ENCODE peak calls at places on chromosomes 12 and 14, in six cellular contexts. S is K562, C is A549, R is stomach, H is sigmoid colon, E is transverse colon. X is an unnamed sample.

GRCh38 chr14:76786556-76786955 is 25.3 kb downstream of the VASH1 start:
- DNase-seq in S (no peak), C (no peak), R (no peak), H (no peak), E (no peak), X (peak)

GRCh38 chr12:105384220-105384619 is 53.7 kb downstream of the C12orf75 start:
- DNase-seq in S (no peak), C (no peak), R (no peak), H (no peak), E (no peak), X (no peak)

GRCh38 chr14:100772607-100773165 is 46.0 kb downstream of the DLK1 start:
- DNase-seq in S (no peak), C (no peak), R (no peak), H (peak), E (peak), X (no peak)

GRCh38 chr12:24803406-24804245 is 145.3 kb downstream of the BCAT1 start:
- DNase-seq in S (no peak), C (no peak), R (no peak), H (no peak), E (no peak), X (no peak)

GRCh38 chr14:102659797-102660196 is 67.3 kb downstream of the RCOR1 start:
- DNase-seq in S (no peak), C (no peak), R (no peak), H (no peak), E (no peak), X (no peak)

GRCh38 chr12:95574030-95574429 is 22.8 kb upstream of the USP44 start:
- DNase-seq in S (no peak), C (no peak), R (no peak), H (no peak), E (no peak), X (no peak)

GRCh38 chr14:93161411-93161940 is 23.2 kb downstream of the MOAP1 start:
- DNase-seq in S (no peak), C (no peak), R (no peak), H (no peak), E (no peak), X (no peak)

GRCh38 chr14:62039871-62040270 is 277.7 kb downstream of the SNAPC1 start:
- DNase-seq in S (no peak), C (no peak), R (no peak), H (no peak), E (no peak), X (no peak)

GRCh38 chr12:12537421-12537820 is 25.2 kb downstream of the DUSP16 start:
- DNase-seq in S (no peak), C (no peak), R (no peak), H (no peak), E (no peak), X (no peak)

GRCh38 chr14:55533960-55534359 is 46.0 kb upstream of the KTN1 start:
- DNase-seq in S (no peak), C (no peak), R (no peak), H (no peak), E (no peak), X (no peak)

GRCh38 chr12:63149884-63150254 is 1.1 kb downstream of the AVPR1A start:
- DNase-seq in S (no peak), C (no peak), R (no peak), H (no peak), E (no peak), X (no peak)

GRCh38 chr12:12539411-12539810 is 23.3 kb downstream of the DUSP16 start:
- DNase-seq in S (no peak), C (no peak), R (no peak), H (no peak), E (peak), X (no peak)

GRCh38 chr12:124517260-124518050 is 50.0 kb downstream of the NCOR2 start:
- DNase-seq in S (no peak), C (peak), R (peak), H (peak), E (peak), X (no peak)

GRCh38 chr12:46944104-46944503 is 118.3 kb upstream of the SLC38A4 start:
- DNase-seq in S (peak), C (no peak), R (no peak), H (no peak), E (no peak), X (no peak)

DNA sequence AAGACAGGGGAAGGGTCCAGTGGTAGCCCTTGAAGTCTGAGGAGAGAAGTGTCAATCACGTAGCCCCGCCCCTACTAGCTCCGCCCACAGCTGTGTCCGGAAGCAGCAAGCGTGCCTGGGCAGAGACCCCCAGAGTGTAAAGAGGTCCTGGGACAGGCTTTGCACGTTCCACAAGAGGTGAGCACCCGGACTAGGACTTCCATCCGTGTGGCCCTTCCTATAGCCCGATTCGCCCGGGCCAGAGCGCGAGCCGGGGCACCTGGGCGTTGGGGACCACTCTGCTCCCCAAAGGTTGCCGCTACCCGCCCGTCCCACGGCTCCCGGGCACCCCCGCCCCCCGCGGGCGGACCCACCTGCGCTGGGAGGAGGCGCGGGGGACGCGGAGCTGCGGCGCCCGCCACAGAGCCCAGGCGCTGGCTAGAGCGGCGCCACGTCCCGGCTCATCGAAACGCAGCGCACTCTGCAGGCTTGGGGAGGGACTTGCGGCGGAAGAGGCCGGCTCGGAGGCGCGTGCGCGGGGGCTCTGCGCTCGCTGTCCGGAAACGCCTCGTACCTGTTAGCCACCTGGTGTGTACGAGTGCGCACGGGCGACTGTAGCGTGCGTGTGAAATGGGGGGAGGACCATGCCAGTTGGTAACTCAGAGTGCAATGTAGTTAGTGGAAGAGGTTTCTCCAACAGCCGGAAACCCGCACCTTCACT is at the start of gene RABGGTA:
- DNase-seq in S (peak), C (peak), R (peak), H (peak), E (peak), X (peak)
- TF ChIP-seq EP300 in S (peak), C (no peak), R (no peak), H (no peak), E (no peak), X (no peak)

GRCh38 chr12:15977999-15978398 is 66.9 kb downstream of the DERA start:
- DNase-seq in S (no peak), C (no peak), R (no peak), H (no peak), E (no peak), X (no peak)

GRCh38 chr12:15979096-15980091 is 68.3 kb downstream of the DERA start:
- DNase-seq in S (peak), C (peak), R (no peak), H (no peak), E (peak), X (no peak)

GRCh38 chr12:15982471-15982870 is 71.3 kb downstream of the DERA start:
- DNase-seq in S (no peak), C (peak), R (no peak), H (no peak), E (no peak), X (no peak)

GRCh38 chr12:15982071-15982470 is 70.9 kb downstream of the DERA start:
- DNase-seq in S (no peak), C (no peak), R (no peak), H (no peak), E (no peak), X (no peak)

GRCh38 chr12:15978431-15978950 is 67.4 kb downstream of the DERA start:
- DNase-seq in S (no peak), C (no peak), R (no peak), H (no peak), E (no peak), X (no peak)
- TF ChIP-seq EP300 in S (no peak), C (no peak), R (no peak), H (no peak), E (no peak), X (no peak)

DNA sequence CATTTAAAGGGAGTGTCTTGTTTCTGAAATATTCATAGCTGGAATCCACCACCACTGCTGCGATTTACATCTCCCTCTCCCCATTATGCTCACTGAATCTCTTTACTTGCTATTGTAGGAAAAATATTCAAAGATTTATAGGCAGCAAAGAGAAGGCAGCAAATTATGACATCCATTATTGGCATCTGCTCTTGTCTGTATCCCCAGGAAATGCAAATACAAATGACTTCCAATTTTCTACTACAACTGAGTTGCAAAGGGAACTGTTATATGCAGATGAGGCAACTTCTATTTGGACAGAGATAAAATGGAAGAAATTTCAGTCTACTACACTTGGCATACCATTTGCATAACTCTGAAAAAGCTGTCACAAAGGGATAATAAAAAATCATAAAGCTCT is 88.4 kb upstream of the PRKD1 start:
- DNase-seq in S (no peak), C (no peak), R (no peak), H (no peak), E (no peak), X (no peak)
- TF ChIP-seq EP300 in S (no peak), C (no peak), R (no peak), H (no peak), E (no peak), X (no peak)

DNA sequence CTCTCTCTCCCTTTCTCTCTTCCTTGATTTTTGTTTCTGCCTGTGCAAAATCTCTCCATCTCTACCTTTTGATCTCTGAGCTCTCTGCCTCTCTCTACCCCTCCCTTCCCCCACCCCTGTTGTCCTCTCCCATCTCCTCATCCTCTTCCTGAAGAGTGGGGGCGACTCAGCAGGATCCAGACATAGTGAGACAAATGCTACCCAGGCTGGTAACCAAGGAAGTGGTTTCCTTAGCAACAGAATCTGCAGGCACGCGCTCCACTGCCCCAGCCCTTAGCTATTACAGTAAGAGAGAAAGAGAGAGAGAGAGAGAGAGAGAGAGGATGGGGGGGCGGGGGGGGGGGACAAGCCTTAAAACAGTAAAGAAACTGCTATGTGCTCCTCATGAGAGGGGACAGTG is 85.6 kb downstream of the CMKLR1 start:
- DNase-seq in S (no peak), C (no peak), R (no peak), H (no peak), E (no peak), X (no peak)
- TF ChIP-seq EP300 in S (no peak), C (no peak), R (no peak), H (no peak), E (no peak), X (no peak)

DNA sequence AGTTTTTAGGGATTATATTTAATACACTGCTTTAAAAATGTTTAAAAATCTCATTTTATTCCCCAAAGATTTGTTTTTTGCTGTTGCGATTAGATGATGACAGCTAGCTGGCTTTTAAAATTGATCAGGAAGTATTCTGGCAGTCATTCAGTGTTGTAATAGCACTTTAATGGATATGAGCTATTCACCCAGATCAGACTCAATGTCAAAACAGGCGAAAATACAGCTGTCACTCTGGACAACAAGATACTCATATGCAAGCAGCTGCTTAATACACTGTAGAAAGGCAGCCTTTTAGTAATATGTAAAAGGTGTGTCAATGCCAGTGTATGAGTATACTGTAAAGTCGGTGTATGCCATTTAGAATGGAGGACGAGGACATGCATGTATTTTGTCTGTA is 91.7 kb downstream of the NPAS3 start:
- DNase-seq in S (no peak), C (no peak), R (no peak), H (no peak), E (no peak), X (no peak)
- TF ChIP-seq EP300 in S (no peak), C (no peak), R (no peak), H (no peak), E (no peak), X (no peak)

X was measured in esophagus muscularis mucosa.